ENCODE peak calls at places on chromosomes 5 and 9, in nine cellular contexts. P is MCF 10A, N is heart left ventricle, W is progenitor cell of endocrine pancreas, L is IMR-90, H is tibial nerve, I is neural crest cell, T is WERI-Rb-1, Y is cardiac muscle cell. G is an unnamed sample.

GRCh38 chr9:136640176-136641086 is 22.3 kb upstream of the EGFL7 start:
- DNase-seq in P (no peak), N (peak; percentile 31), W (no peak), L (no peak), H (no peak), I (no peak), T (no peak), Y (no peak), G (no peak)

GRCh38 chr9:78866228-78867132 is 569.6 kb downstream of the PSAT1 start:
- DNase-seq in P (peak; percentile 79), N (no peak), W (no peak), L (peak; percentile 96), H (no peak), I (no peak), T (no peak), Y (peak; percentile 10), G (no peak)

GRCh38 chr5:159182691-159183090 is 26.7 kb downstream of the RNF145 start:
- DNase-seq in P (peak; percentile 28), N (no peak), W (no peak), L (peak; percentile 83), H (no peak), I (no peak), T (no peak), Y (no peak), G (no peak)

GRCh38 chr5:132225165-132226032 is 2.3 kb downstream of the P4HA2 start:
- DNase-seq in P (peak; percentile 93), N (peak; percentile 82), W (no peak), L (peak; percentile 79), H (peak; percentile 36), I (no peak), T (peak; percentile 85), Y (peak; percentile 39), G (no peak)

GRCh38 chr9:34403554-34404380 is 27.1 kb upstream of the MYORG start:
- DNase-seq in P (peak; percentile 71), N (peak; percentile 60), W (peak; percentile 65), L (peak; percentile 68), H (peak; percentile 81), I (peak; percentile 82), T (peak; percentile 79), Y (peak; percentile 78), G (peak; percentile 91)

GRCh38 chr5:50553560-50553984 is 112.5 kb upstream of the EMB start:
- DNase-seq in P (peak; percentile 9), N (no peak), W (no peak), L (no peak), H (no peak), I (no peak), T (no peak), Y (peak; percentile 23), G (no peak)

GRCh38 chr9:73081979-73082657 is 69.5 kb upstream of the ANXA1 start:
- DNase-seq in P (peak; percentile 53), N (no peak), W (no peak), L (peak; percentile 27), H (peak; percentile 43), I (no peak), T (no peak), Y (peak; percentile 63), G (no peak)

GRCh38 chr5:37717613-37718431 is 122.0 kb downstream of the GDNF start:
- DNase-seq in P (peak; percentile 90), N (peak; percentile 28), W (peak; percentile 20), L (peak; percentile 88), H (no peak), I (no peak), T (peak; percentile 57), Y (peak; percentile 93), G (peak; percentile 88)

GRCh38 chr5:27474054-27474323 is 435.6 kb upstream of the CDH9 start:
- DNase-seq in P (no peak), N (no peak), W (no peak), L (no peak), H (no peak), I (no peak), T (no peak), Y (no peak), G (no peak)

GRCh38 chr9:16029056-16029615 is 476.3 kb downstream of the CCDC171 start:
- DNase-seq in P (peak; percentile 35), N (no peak), W (no peak), L (peak; percentile 63), H (no peak), I (no peak), T (no peak), Y (no peak), G (no peak)

GRCh38 chr5:124995451-124995850 is 249.0 kb upstream of the ZNF608 start:
- DNase-seq in P (peak; percentile 77), N (no peak), W (no peak), L (peak; percentile 93), H (no peak), I (no peak), T (no peak), Y (no peak), G (no peak)

GRCh38 chr9:125850763-125851162 is 103.6 kb downstream of the PBX3 start:
- DNase-seq in P (peak; percentile 3), N (no peak), W (no peak), L (no peak), H (no peak), I (no peak), T (no peak), Y (no peak), G (no peak)

GRCh38 chr9:125240649-125240999 is 519 bp downstream of the HSPA5 start:
- DNase-seq in P (peak; percentile 34), N (peak; percentile 33), W (no peak), L (no peak), H (peak; percentile 11), I (no peak), T (no peak), Y (peak; percentile 49), G (no peak)

GRCh38 chr5:3181641-3182040 is 414.0 kb upstream of the IRX1 start:
- DNase-seq in P (no peak), N (no peak), W (no peak), L (no peak), H (no peak), I (no peak), T (no peak), Y (no peak), G (no peak)

GRCh38 chr9:110942522-110942921 is 95.7 kb downstream of the LPAR1 start:
- DNase-seq in P (peak; percentile 21), N (no peak), W (no peak), L (peak; percentile 65), H (no peak), I (no peak), T (no peak), Y (no peak), G (no peak)

GRCh38 chr9:93148721-93149120 is 14.7 kb upstream of the NINJ1 start:
- DNase-seq in P (no peak), N (no peak), W (no peak), L (no peak), H (no peak), I (no peak), T (no peak), Y (no peak), G (no peak)

GRCh38 chr5:156475831-156476551 is 149.0 kb downstream of the SGCD start:
- DNase-seq in P (peak; percentile 94), N (peak; percentile 71), W (no peak), L (peak; percentile 98), H (peak; percentile 17), I (no peak), T (peak; percentile 48), Y (peak; percentile 14), G (no peak)

GRCh38 chr5:177405805-177406204 is 3.6 kb downstream of the F12 start:
- DNase-seq in P (no peak), N (peak; percentile 58), W (no peak), L (no peak), H (no peak), I (no peak), T (no peak), Y (no peak), G (no peak)

GRCh38 chr9:28883209-28883608 is 1309.9 kb upstream of the C9orf72 start:
- DNase-seq in P (no peak), N (no peak), W (no peak), L (no peak), H (no peak), I (no peak), T (no peak), Y (no peak), G (no peak)

GRCh38 chr5:57650360-57651069 is 167.9 kb upstream of the ACTBL2 start:
- DNase-seq in P (peak; percentile 77), N (no peak), W (no peak), L (peak; percentile 53), H (peak; percentile 19), I (no peak), T (peak; percentile 68), Y (peak; percentile 48), G (no peak)

GRCh38 chr9:133114451-133114885 is 6.6 kb downstream of the RALGDS start:
- DNase-seq in P (no peak), N (peak; percentile 79), W (no peak), L (peak; percentile 21), H (no peak), I (no peak), T (peak; percentile 78), Y (no peak), G (peak; percentile 90)

GRCh38 chr9:69425402-69425801 is 100.4 kb downstream of the ENTREP1 start:
- DNase-seq in P (no peak), N (no peak), W (no peak), L (no peak), H (no peak), I (no peak), T (no peak), Y (no peak), G (no peak)
- TF ChIP-seq CTCF in P (no peak), N (no peak), W (no peak), L (no peak), H (no peak), I (no peak), T (no peak), Y (no peak), G (no peak)

DNA sequence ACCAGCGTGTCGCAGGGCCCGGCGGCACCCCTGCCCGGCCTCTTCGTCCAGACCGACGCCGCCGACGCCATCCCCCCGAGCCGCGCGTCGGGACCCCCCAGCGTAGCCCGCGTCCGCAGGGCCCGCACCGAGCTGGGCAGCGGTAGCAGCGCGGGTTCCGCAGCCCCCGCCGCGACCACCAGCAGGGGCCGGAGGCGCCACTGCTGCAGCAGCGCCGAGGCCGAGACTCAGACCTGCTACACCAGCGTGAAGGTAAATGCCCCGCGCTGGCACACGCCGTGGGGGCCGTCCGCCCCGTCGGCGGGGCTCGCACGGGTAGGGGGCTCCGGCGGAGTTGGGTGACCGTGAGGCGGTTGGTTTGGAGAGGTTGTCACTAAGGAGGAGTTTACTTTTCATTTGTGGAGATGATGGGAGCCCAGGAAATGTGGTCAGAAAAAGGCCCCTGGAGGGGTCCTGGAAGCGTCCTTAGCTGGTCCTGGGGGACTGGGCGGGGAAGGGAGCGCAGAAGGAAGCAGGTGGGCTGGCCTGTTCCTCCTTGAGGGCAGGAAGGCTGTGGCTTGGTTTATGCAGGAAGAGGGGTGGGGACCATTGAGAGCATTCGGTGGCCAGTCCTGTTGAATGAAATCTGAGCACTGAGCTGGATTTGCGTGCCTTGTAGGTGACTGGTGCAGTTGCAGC is 672 bp downstream of the PDE8B start:
- DNase-seq in P (no peak), N (no peak), W (no peak), L (no peak), H (no peak), I (no peak), T (no peak), Y (peak; percentile 44), G (no peak)
- TF ChIP-seq CTCF in P (no peak), N (no peak), W (peak; percentile 20), L (no peak), H (no peak), I (no peak), T (no peak), Y (no peak), G (no peak)

GRCh38 chr9:98796364-98797101 is at the start of gene ANKS6:
- DNase-seq in P (peak; percentile 64), N (peak; percentile 75), W (peak; percentile 91), L (peak; percentile 65), H (peak; percentile 77), I (peak; percentile 87), T (peak; percentile 85), Y (peak; percentile 90), G (peak; percentile 96)
- TF ChIP-seq CTCF in P (peak; percentile 54), N (peak; percentile 63), W (peak; percentile 64), L (peak; percentile 76), H (peak; percentile 84), I (peak; percentile 61), T (peak; percentile 53), Y (peak; percentile 32), G (peak; percentile 63)

GRCh38 chr5:39948867-39949468 is 524.2 kb upstream of the DAB2 start:
- DNase-seq in P (peak; percentile 79), N (peak; percentile 31), W (peak; percentile 10), L (peak; percentile 76), H (peak; percentile 86), I (peak; percentile 51), T (peak; percentile 58), Y (peak; percentile 88), G (no peak)
- TF ChIP-seq CTCF in P (peak; percentile 62), N (peak; percentile 83), W (peak; percentile 81), L (peak; percentile 70), H (peak; percentile 67), I (peak; percentile 84), T (peak; percentile 40), Y (peak; percentile 63), G (peak; percentile 79)